ENCODE peak calls at places on chromosomes 3 and 15, in nine cellular contexts. One of them, this sample, is unnamed. For H3K4me1, the result is how much of the 10 kb centered on the place peaks cover.

GRCh38 chr3:159814161-159814560 is 174.5 kb upstream of the IL12A start:
- DNase-seq in mucosa of descending colon: peak
- DNase-seq in HAP-1: no peak
- DNase-seq in H9: peak
- DNase-seq in left ventricle myocardium inferior: no peak
- DNase-seq in neural progenitor cell: no peak
- DNase-seq in effector memory CD4-positive, alpha-beta T cell: no peak
- DNase-seq in PC-9: peak
- DNase-seq in breast epithelium: no peak
- DNase-seq in this sample: no peak

GRCh38 chr3:108420926-108421325 is 89.5 kb downstream of the MYH15 start:
- DNase-seq in mucosa of descending colon: no peak
- DNase-seq in HAP-1: no peak
- DNase-seq in H9: no peak
- DNase-seq in left ventricle myocardium inferior: no peak
- DNase-seq in neural progenitor cell: no peak
- DNase-seq in effector memory CD4-positive, alpha-beta T cell: no peak
- DNase-seq in PC-9: peak
- DNase-seq in breast epithelium: no peak
- DNase-seq in this sample: no peak

GRCh38 chr3:21621396-21621695 is 129.7 kb downstream of the ZNF385D start:
- DNase-seq in mucosa of descending colon: no peak
- DNase-seq in HAP-1: no peak
- DNase-seq in H9: no peak
- DNase-seq in left ventricle myocardium inferior: no peak
- DNase-seq in neural progenitor cell: no peak
- DNase-seq in effector memory CD4-positive, alpha-beta T cell: no peak
- DNase-seq in PC-9: no peak
- DNase-seq in breast epithelium: no peak
- DNase-seq in this sample: no peak

GRCh38 chr15:87121357-87121756 is 1041.7 kb downstream of the AGBL1 start:
- DNase-seq in mucosa of descending colon: no peak
- DNase-seq in HAP-1: no peak
- DNase-seq in H9: no peak
- DNase-seq in left ventricle myocardium inferior: no peak
- DNase-seq in neural progenitor cell: no peak
- DNase-seq in effector memory CD4-positive, alpha-beta T cell: no peak
- DNase-seq in PC-9: no peak
- DNase-seq in breast epithelium: no peak
- DNase-seq in this sample: no peak

GRCh38 chr3:160747437-160747836 is 8.6 kb upstream of the PPM1L start:
- DNase-seq in mucosa of descending colon: no peak
- DNase-seq in HAP-1: no peak
- DNase-seq in H9: no peak
- DNase-seq in left ventricle myocardium inferior: no peak
- DNase-seq in neural progenitor cell: no peak
- DNase-seq in effector memory CD4-positive, alpha-beta T cell: no peak
- DNase-seq in PC-9: no peak
- DNase-seq in breast epithelium: no peak
- DNase-seq in this sample: no peak

GRCh38 chr3:178060406-178060805 is 475.8 kb upstream of the KCNMB2 start:
- DNase-seq in mucosa of descending colon: no peak
- DNase-seq in HAP-1: no peak
- DNase-seq in H9: no peak
- DNase-seq in left ventricle myocardium inferior: no peak
- DNase-seq in neural progenitor cell: no peak
- DNase-seq in effector memory CD4-positive, alpha-beta T cell: no peak
- DNase-seq in PC-9: no peak
- DNase-seq in breast epithelium: no peak
- DNase-seq in this sample: peak

GRCh38 chr3:195411831-195412230 is 31.0 kb downstream of the ACAP2 start:
- DNase-seq in mucosa of descending colon: no peak
- DNase-seq in HAP-1: no peak
- DNase-seq in H9: no peak
- DNase-seq in left ventricle myocardium inferior: no peak
- DNase-seq in neural progenitor cell: no peak
- DNase-seq in effector memory CD4-positive, alpha-beta T cell: no peak
- DNase-seq in PC-9: no peak
- DNase-seq in breast epithelium: no peak
- DNase-seq in this sample: no peak

GRCh38 chr15:47184003-47184404 is 533.3 kb upstream of the SEMA6D start:
- DNase-seq in mucosa of descending colon: peak
- DNase-seq in HAP-1: no peak
- DNase-seq in H9: peak
- DNase-seq in left ventricle myocardium inferior: no peak
- DNase-seq in neural progenitor cell: peak
- DNase-seq in effector memory CD4-positive, alpha-beta T cell: no peak
- DNase-seq in PC-9: no peak
- DNase-seq in breast epithelium: no peak
- DNase-seq in this sample: no peak

GRCh38 chr3:116034071-116034470 is 410.8 kb downstream of the GAP43 start:
- DNase-seq in mucosa of descending colon: no peak
- DNase-seq in HAP-1: no peak
- DNase-seq in H9: no peak
- DNase-seq in left ventricle myocardium inferior: no peak
- DNase-seq in neural progenitor cell: no peak
- DNase-seq in effector memory CD4-positive, alpha-beta T cell: no peak
- DNase-seq in PC-9: no peak
- DNase-seq in breast epithelium: no peak
- DNase-seq in this sample: no peak

GRCh38 chr3:123046262-123046873 is 18.8 kb upstream of the SEMA5B start:
- DNase-seq in mucosa of descending colon: no peak
- DNase-seq in HAP-1: no peak
- DNase-seq in H9: no peak
- DNase-seq in left ventricle myocardium inferior: no peak
- DNase-seq in neural progenitor cell: no peak
- DNase-seq in effector memory CD4-positive, alpha-beta T cell: no peak
- DNase-seq in PC-9: no peak
- DNase-seq in breast epithelium: no peak
- DNase-seq in this sample: no peak

GRCh38 chr3:34016925-34017592 is 218.6 kb downstream of the PDCD6IP start:
- DNase-seq in mucosa of descending colon: no peak
- DNase-seq in HAP-1: no peak
- DNase-seq in H9: no peak
- DNase-seq in left ventricle myocardium inferior: no peak
- DNase-seq in neural progenitor cell: no peak
- DNase-seq in effector memory CD4-positive, alpha-beta T cell: no peak
- DNase-seq in PC-9: no peak
- DNase-seq in breast epithelium: no peak
- DNase-seq in this sample: no peak

GRCh38 chr3:23834082-23834870 is 28.5 kb downstream of the UBE2E1 start:
- DNase-seq in mucosa of descending colon: no peak
- DNase-seq in HAP-1: no peak
- DNase-seq in H9: no peak
- DNase-seq in left ventricle myocardium inferior: no peak
- DNase-seq in neural progenitor cell: no peak
- DNase-seq in effector memory CD4-positive, alpha-beta T cell: no peak
- DNase-seq in PC-9: no peak
- DNase-seq in breast epithelium: no peak
- DNase-seq in this sample: no peak

GRCh38 chr15:70491183-70491621 is 272.2 kb downstream of the UACA start:
- DNase-seq in mucosa of descending colon: no peak
- DNase-seq in HAP-1: no peak
- DNase-seq in H9: no peak
- DNase-seq in left ventricle myocardium inferior: no peak
- DNase-seq in neural progenitor cell: no peak
- DNase-seq in effector memory CD4-positive, alpha-beta T cell: no peak
- DNase-seq in PC-9: no peak
- DNase-seq in breast epithelium: no peak
- DNase-seq in this sample: no peak

GRCh38 chr3:71119171-71119570 is 464.4 kb downstream of the FOXP1 start:
- DNase-seq in mucosa of descending colon: no peak
- DNase-seq in HAP-1: no peak
- DNase-seq in H9: no peak
- DNase-seq in left ventricle myocardium inferior: no peak
- DNase-seq in neural progenitor cell: no peak
- DNase-seq in effector memory CD4-positive, alpha-beta T cell: no peak
- DNase-seq in PC-9: no peak
- DNase-seq in breast epithelium: no peak
- DNase-seq in this sample: no peak

GRCh38 chr15:58724471-58724870 is 25.0 kb downstream of the ADAM10 start:
- DNase-seq in mucosa of descending colon: no peak
- DNase-seq in HAP-1: no peak
- DNase-seq in H9: no peak
- DNase-seq in left ventricle myocardium inferior: no peak
- DNase-seq in neural progenitor cell: no peak
- DNase-seq in effector memory CD4-positive, alpha-beta T cell: no peak
- DNase-seq in PC-9: peak
- DNase-seq in breast epithelium: no peak
- DNase-seq in this sample: no peak

GRCh38 chr3:3031358-3031757 is 78.8 kb downstream of the IL5RA start:
- DNase-seq in mucosa of descending colon: no peak
- DNase-seq in HAP-1: no peak
- DNase-seq in H9: no peak
- DNase-seq in left ventricle myocardium inferior: no peak
- DNase-seq in neural progenitor cell: no peak
- DNase-seq in effector memory CD4-positive, alpha-beta T cell: no peak
- DNase-seq in PC-9: no peak
- DNase-seq in breast epithelium: no peak
- DNase-seq in this sample: no peak

GRCh38 chr15:23039151-23039916 is at the start of gene TUBGCP5:
- DNase-seq in mucosa of descending colon: peak
- DNase-seq in HAP-1: peak
- DNase-seq in H9: peak
- DNase-seq in left ventricle myocardium inferior: peak
- DNase-seq in neural progenitor cell: peak
- DNase-seq in effector memory CD4-positive, alpha-beta T cell: peak
- DNase-seq in PC-9: peak
- DNase-seq in breast epithelium: peak
- DNase-seq in this sample: peak

DNA sequence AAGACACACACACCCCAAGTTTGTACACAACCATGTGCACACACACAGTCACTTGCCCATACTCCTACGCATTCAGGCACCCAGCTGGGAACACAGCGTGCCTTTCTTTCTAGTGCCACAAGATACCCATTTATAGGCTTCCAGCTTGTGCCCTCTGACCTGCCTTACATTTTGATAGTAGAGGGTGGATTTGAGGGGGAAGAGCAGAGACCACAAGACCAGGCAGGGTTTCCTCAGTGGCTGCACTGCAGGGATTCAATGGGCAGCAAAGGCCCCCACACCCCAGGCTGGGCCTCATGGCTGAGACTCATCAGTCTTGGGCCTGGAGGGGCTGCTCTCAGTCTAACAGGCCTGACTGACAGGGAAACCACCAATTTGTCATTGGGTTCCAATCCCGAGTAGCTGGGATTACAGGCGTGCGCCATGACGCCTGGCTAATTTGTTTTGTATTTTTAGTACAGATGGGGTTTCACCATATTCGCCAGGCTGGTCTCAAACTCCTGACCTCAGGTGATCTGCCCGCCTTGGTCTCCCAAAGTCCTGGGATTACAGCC is 18.8 kb upstream of the ANKDD1A start:
- DNase-seq in mucosa of descending colon: peak
- DNase-seq in HAP-1: no peak
- DNase-seq in H9: peak
- DNase-seq in left ventricle myocardium inferior: peak
- DNase-seq in neural progenitor cell: no peak
- DNase-seq in effector memory CD4-positive, alpha-beta T cell: no peak
- DNase-seq in PC-9: no peak
- DNase-seq in breast epithelium: no peak
- DNase-seq in this sample: no peak
- H3K4me1 ChIP-seq in mucosa of descending colon: under half
- H3K4me1 ChIP-seq in HAP-1: under half
- H3K4me1 ChIP-seq in H9: under half
- H3K4me1 ChIP-seq in left ventricle myocardium inferior: half or more
- H3K4me1 ChIP-seq in neural progenitor cell: under half
- H3K4me1 ChIP-seq in effector memory CD4-positive, alpha-beta T cell: under half
- H3K4me1 ChIP-seq in PC-9: under half
- H3K4me1 ChIP-seq in breast epithelium: under half
- H3K4me1 ChIP-seq in this sample: half or more

DNA sequence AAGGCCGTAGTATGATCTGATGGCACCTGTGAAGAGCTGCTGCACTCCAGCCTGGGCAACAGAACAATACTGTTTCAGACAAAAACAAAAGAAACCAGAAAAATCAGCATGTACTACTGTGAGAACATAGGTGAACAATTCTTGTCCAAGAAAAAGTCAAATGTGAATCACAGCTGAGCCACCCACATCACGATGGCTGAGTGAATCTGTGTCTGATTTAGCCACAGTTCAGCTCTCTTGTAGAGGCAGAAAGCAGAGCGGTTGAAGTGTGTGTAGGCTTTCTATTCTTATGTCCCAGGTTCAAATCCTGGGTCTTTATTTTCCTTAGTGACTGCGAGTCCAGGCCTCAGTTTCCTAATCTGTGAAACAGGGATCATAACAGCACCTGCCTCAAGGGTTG is 4.4 kb upstream of the FURIN start:
- DNase-seq in mucosa of descending colon: no peak
- DNase-seq in HAP-1: no peak
- DNase-seq in H9: no peak
- DNase-seq in left ventricle myocardium inferior: no peak
- DNase-seq in neural progenitor cell: no peak
- DNase-seq in effector memory CD4-positive, alpha-beta T cell: no peak
- DNase-seq in PC-9: no peak
- DNase-seq in breast epithelium: no peak
- DNase-seq in this sample: no peak
- H3K4me1 ChIP-seq in mucosa of descending colon: under half
- H3K4me1 ChIP-seq in HAP-1: under half
- H3K4me1 ChIP-seq in H9: under half
- H3K4me1 ChIP-seq in left ventricle myocardium inferior: under half
- H3K4me1 ChIP-seq in neural progenitor cell: under half
- H3K4me1 ChIP-seq in effector memory CD4-positive, alpha-beta T cell: under half
- H3K4me1 ChIP-seq in PC-9: half or more
- H3K4me1 ChIP-seq in breast epithelium: under half
- H3K4me1 ChIP-seq in this sample: under half

DNA sequence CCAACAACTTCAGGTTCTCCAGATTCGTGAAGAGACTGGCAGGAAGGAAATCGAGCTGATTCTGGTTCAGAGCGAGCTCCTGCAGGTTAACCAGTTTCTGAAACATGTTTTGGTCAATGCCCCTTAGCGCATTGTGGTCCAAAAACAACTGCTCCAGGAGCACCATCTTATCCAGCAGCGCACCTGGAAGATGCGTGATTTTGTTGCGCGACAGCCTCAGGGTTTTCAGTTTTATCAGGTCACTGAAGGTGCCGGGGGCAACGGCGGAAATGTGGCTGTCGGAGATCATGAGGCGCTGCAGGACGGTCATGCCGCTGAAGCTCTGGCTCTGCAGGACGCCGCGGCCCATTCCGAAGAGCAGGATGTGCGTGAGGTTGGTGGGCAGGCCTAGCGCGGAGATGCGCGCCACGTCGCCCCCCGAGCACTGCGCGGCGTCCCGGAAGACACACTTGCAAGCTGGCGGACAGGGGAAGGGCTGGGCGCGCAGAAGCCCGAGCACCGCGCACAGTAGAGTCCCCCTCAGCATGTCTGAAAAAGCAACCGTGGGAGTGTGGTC is 1.2 kb downstream of the GP5 start:
- DNase-seq in mucosa of descending colon: no peak
- DNase-seq in HAP-1: no peak
- DNase-seq in H9: peak
- DNase-seq in left ventricle myocardium inferior: no peak
- DNase-seq in neural progenitor cell: no peak
- DNase-seq in effector memory CD4-positive, alpha-beta T cell: no peak
- DNase-seq in PC-9: no peak
- DNase-seq in breast epithelium: no peak
- DNase-seq in this sample: no peak
- H3K4me1 ChIP-seq in mucosa of descending colon: under half
- H3K4me1 ChIP-seq in HAP-1: under half
- H3K4me1 ChIP-seq in H9: under half
- H3K4me1 ChIP-seq in left ventricle myocardium inferior: under half
- H3K4me1 ChIP-seq in neural progenitor cell: under half
- H3K4me1 ChIP-seq in effector memory CD4-positive, alpha-beta T cell: under half
- H3K4me1 ChIP-seq in PC-9: under half
- H3K4me1 ChIP-seq in breast epithelium: under half
- H3K4me1 ChIP-seq in this sample: under half

GRCh38 chr15:73996267-73996666 is 1.8 kb downstream of the PML start:
- DNase-seq in mucosa of descending colon: no peak
- DNase-seq in HAP-1: no peak
- DNase-seq in H9: no peak
- DNase-seq in left ventricle myocardium inferior: no peak
- DNase-seq in neural progenitor cell: no peak
- DNase-seq in effector memory CD4-positive, alpha-beta T cell: no peak
- DNase-seq in PC-9: no peak
- DNase-seq in breast epithelium: no peak
- DNase-seq in this sample: no peak
- H3K4me1 ChIP-seq in mucosa of descending colon: under half
- H3K4me1 ChIP-seq in HAP-1: under half
- H3K4me1 ChIP-seq in H9: under half
- H3K4me1 ChIP-seq in left ventricle myocardium inferior: half or more
- H3K4me1 ChIP-seq in neural progenitor cell: under half
- H3K4me1 ChIP-seq in effector memory CD4-positive, alpha-beta T cell: under half
- H3K4me1 ChIP-seq in PC-9: under half
- H3K4me1 ChIP-seq in breast epithelium: under half
- H3K4me1 ChIP-seq in this sample: under half

This sample was measured in adrenal gland.